ENCODE peak calls at places on chromosomes 6 and 20, in nine cellular contexts. B is tibial nerve, P is amygdala, F is T-cell, Q is cardiac muscle cell, R is AG09319, D is type B pancreatic cell, L is thoracic aorta, E is GM03348. O is an unnamed sample.

GRCh38 chr6:109523478-109523877 is 40.5 kb upstream of the ZBTB24 start:
- DNase-seq in B (no peak), P (no peak), F (no peak), Q (peak; percentile 89), R (peak; percentile 22), D (no peak), L (no peak), E (peak; percentile 72), O (no peak)

GRCh38 chr6:128368213-128369000 is 152.0 kb downstream of the PTPRK start:
- DNase-seq in B (no peak), P (no peak), F (no peak), Q (no peak), R (no peak), D (no peak), L (no peak), E (no peak), O (no peak)

GRCh38 chr6:56363796-56364195 is 116.4 kb upstream of the COL21A1 start:
- DNase-seq in B (no peak), P (no peak), F (no peak), Q (no peak), R (no peak), D (no peak), L (no peak), E (no peak), O (no peak)

GRCh38 chr6:111941686-111942330 is 68.6 kb upstream of the FYN start:
- DNase-seq in B (no peak), P (no peak), F (no peak), Q (peak; percentile 63), R (no peak), D (no peak), L (no peak), E (no peak), O (peak; percentile 80)

GRCh38 chr6:4914412-4915159 is 89.3 kb downstream of the RPP40 start:
- DNase-seq in B (no peak), P (no peak), F (no peak), Q (peak; percentile 52), R (no peak), D (no peak), L (no peak), E (peak; percentile 47), O (no peak)

GRCh38 chr20:42027746-42028268 is 409.6 kb upstream of the CHD6 start:
- DNase-seq in B (no peak), P (no peak), F (no peak), Q (no peak), R (no peak), D (no peak), L (no peak), E (no peak), O (no peak)

GRCh38 chr20:35232575-35232974 is 6.1 kb downstream of the MMP24 start:
- DNase-seq in B (no peak), P (no peak), F (no peak), Q (peak; percentile 51), R (peak; percentile 19), D (no peak), L (no peak), E (peak; percentile 70), O (no peak)

GRCh38 chr20:57664924-57665588 is 44.8 kb downstream of the PMEPA1 start:
- DNase-seq in B (no peak), P (no peak), F (no peak), Q (no peak), R (no peak), D (no peak), L (no peak), E (no peak), O (no peak)

GRCh38 chr20:10454135-10454750 is 19.1 kb downstream of the SLX4IP start:
- DNase-seq in B (no peak), P (no peak), F (no peak), Q (no peak), R (no peak), D (no peak), L (no peak), E (no peak), O (no peak)

GRCh38 chr6:107616776-107617175 is 126.9 kb downstream of the SOBP start:
- DNase-seq in B (no peak), P (no peak), F (no peak), Q (no peak), R (no peak), D (no peak), L (no peak), E (no peak), O (no peak)

GRCh38 chr20:32902456-32903420 is 44.0 kb downstream of the EFCAB8 start:
- DNase-seq in B (peak; percentile 31), P (peak; percentile 67), F (peak; percentile 73), Q (peak; percentile 63), R (peak; percentile 3), D (no peak), L (no peak), E (peak; percentile 86), O (peak; percentile 38)

GRCh38 chr6:84867521-84867920 is 103.1 kb upstream of the TBX18 start:
- DNase-seq in B (no peak), P (no peak), F (no peak), Q (peak; percentile 87), R (no peak), D (no peak), L (no peak), E (peak; percentile 58), O (no peak)

GRCh38 chr20:8372819-8373218 is 240.8 kb downstream of the PLCB1 start:
- DNase-seq in B (no peak), P (no peak), F (no peak), Q (no peak), R (no peak), D (no peak), L (no peak), E (no peak), O (peak; percentile 13)

GRCh38 chr20:37295595-37295994 is 6.1 kb downstream of the MANBAL start:
- DNase-seq in B (no peak), P (no peak), F (no peak), Q (no peak), R (no peak), D (no peak), L (no peak), E (no peak), O (no peak)

GRCh38 chr6:109239918-109240321 is 142.3 kb downstream of the CD164 start:
- DNase-seq in B (no peak), P (no peak), F (no peak), Q (peak; percentile 22), R (no peak), D (no peak), L (no peak), E (no peak), O (no peak)

GRCh38 chr6:16129623-16130243 is 847 bp downstream of the MYLIP start:
- DNase-seq in B (no peak), P (no peak), F (peak; percentile 55), Q (peak; percentile 33), R (no peak), D (no peak), L (no peak), E (no peak), O (no peak)

O was measured in AML-193.